ENCODE peak calls at places on chromosomes 16 and 17, in eight cellular contexts. T is C1 segment of cervical spinal cord, I is prostate gland, Q is epithelial cell of prostate, H is dorsolateral prefrontal cortex, R is uterus, S is NCI-H1417, C is HFFc6. Z is an unnamed sample.

GRCh38 chr17:51722994-51723393 is 435.5 kb downstream of the CA10 start:
- DNase-seq in R (no peak), C (no peak), Q (no peak), I (no peak), H (no peak), T (no peak), S (no peak), Z (no peak)

GRCh38 chr16:66240996-66241395 is 125.5 kb upstream of the CDH5 start:
- DNase-seq in C (no peak), T (no peak), S (no peak), I (no peak), H (no peak), Q (no peak), R (no peak), Z (no peak)

GRCh38 chr16:3175157-3176153 is 12.5 kb upstream of the OR1F1 start:
- DNase-seq in T (no peak), S (peak), H (no peak), C (peak), I (no peak), Q (no peak), R (no peak), Z (no peak)

GRCh38 chr16:66057056-66057455 is 309.4 kb upstream of the CDH5 start:
- DNase-seq in H (no peak), I (no peak), C (no peak), Q (no peak), S (no peak), T (no peak), R (no peak), Z (no peak)

GRCh38 chr17:680554-680953 is 34.1 kb downstream of the VPS53 start:
- DNase-seq in C (no peak), H (no peak), T (no peak), Q (no peak), I (no peak), R (no peak), S (no peak), Z (no peak)

GRCh38 chr16:77171750-77172635 is 19.0 kb upstream of the MON1B start:
- DNase-seq in C (peak), S (peak), I (peak), H (no peak), Q (peak), R (no peak), T (no peak), Z (peak)

GRCh38 chr16:68592466-68593337 is 52.4 kb upstream of the CDH3 start:
- DNase-seq in T (no peak), S (peak), H (no peak), C (no peak), R (no peak), I (no peak), Q (no peak), Z (peak)

GRCh38 chr16:74035816-74036215 is 260.8 kb upstream of the PSMD7 start:
- DNase-seq in T (no peak), C (no peak), I (no peak), S (peak), Q (no peak), R (no peak), H (no peak), Z (no peak)

GRCh38 chr16:58411736-58412614 is 19.7 kb downstream of the GINS3 start:
- DNase-seq in S (no peak), T (no peak), R (no peak), C (no peak), H (no peak), Q (no peak), I (no peak), Z (no peak)

GRCh38 chr17:61139219-61139618 is 260.4 kb upstream of the TBX2 start:
- DNase-seq in H (no peak), S (no peak), C (peak), R (no peak), Q (peak), T (no peak), I (no peak), Z (peak)